ENCODE peak calls at places on chromosomes 3 and 15, in eight cellular contexts. L is BJ, A is HEK293T, O is Kasumi-1, T is GDM1, D is amniotic stem cell, Z is body of pancreas, B is omental fat pad. C is an unnamed sample.

GRCh38 chr15:71800835-71801745 is 9.3 kb upstream of the NR2E3 start:
- DNase-seq in L (no peak), A (peak; percentile 65), O (peak; percentile 67), T (no peak), D (no peak), Z (peak; percentile 67), B (no peak), C (peak; percentile 60)

GRCh38 chr15:67062365-67062985 is 2.9 kb upstream of the SMAD3 start:
- DNase-seq in L (no peak), A (no peak), O (no peak), T (no peak), D (no peak), Z (peak; percentile 46), B (no peak), C (no peak)

GRCh38 chr15:77409259-77410156 is 10.4 kb downstream of the PEAK1 start:
- DNase-seq in L (no peak), A (no peak), O (peak; percentile 65), T (no peak), D (no peak), Z (no peak), B (no peak), C (peak; percentile 65)

GRCh38 chr15:77497108-77497737 is 76.5 kb downstream of the HMG20A start:
- DNase-seq in L (no peak), A (peak; percentile 26), O (no peak), T (no peak), D (no peak), Z (peak; percentile 81), B (no peak), C (no peak)

GRCh38 chr3:149177122-149177521 is 44.5 kb downstream of the CP start:
- DNase-seq in L (no peak), A (no peak), O (no peak), T (no peak), D (no peak), Z (no peak), B (no peak), C (no peak)

GRCh38 chr3:58236527-58237237 is 910 bp upstream of the ABHD6 start:
- DNase-seq in L (no peak), A (no peak), O (no peak), T (no peak), D (no peak), Z (no peak), B (no peak), C (no peak)

GRCh38 chr3:195035345-195036202 is 235.4 kb downstream of the XXYLT1 start:
- DNase-seq in L (no peak), A (peak; percentile 19), O (no peak), T (no peak), D (no peak), Z (no peak), B (no peak), C (no peak)

GRCh38 chr3:124429129-124429815 is 301.0 kb upstream of the UMPS start:
- DNase-seq in L (peak; percentile 55), A (peak; percentile 61), O (no peak), T (no peak), D (no peak), Z (no peak), B (no peak), C (no peak)

GRCh38 chr3:126170073-126170916 is 10.1 kb downstream of the ALDH1L1 start:
- DNase-seq in L (no peak), A (no peak), O (no peak), T (no peak), D (no peak), Z (no peak), B (no peak), C (no peak)

GRCh38 chr3:8282541-8283165 is 219.0 kb upstream of the LMCD1 start:
- DNase-seq in L (no peak), A (no peak), O (no peak), T (no peak), D (no peak), Z (no peak), B (no peak), C (no peak)

GRCh38 chr15:79562538-79563298 is 130.6 kb downstream of the MINAR1 start:
- DNase-seq in L (no peak), A (no peak), O (no peak), T (no peak), D (no peak), Z (no peak), B (no peak), C (no peak)